ENCODE peak calls at places on chromosomes 5 and 9, in four cellular contexts. One of them, this sample, is unnamed.

GRCh38 chr5:180873628-180874520 is 12.8 kb upstream of the ZFP62 start:
- DNase-seq in transverse colon: peak
- DNase-seq in suprapubic skin: no peak
- DNase-seq in HCT116: no peak
- DNase-seq in this sample: peak

GRCh38 chr9:136799079-136799853 is 3.1 kb downstream of the CCDC183 start:
- DNase-seq in transverse colon: peak
- DNase-seq in suprapubic skin: no peak
- DNase-seq in HCT116: no peak
- DNase-seq in this sample: no peak

GRCh38 chr5:145918397-145918796 is 18.0 kb upstream of the SH3RF2 start:
- DNase-seq in transverse colon: no peak
- DNase-seq in suprapubic skin: no peak
- DNase-seq in HCT116: no peak
- DNase-seq in this sample: no peak

GRCh38 chr5:42923710-42924109 is 112.0 kb upstream of the SELENOP start:
- DNase-seq in transverse colon: no peak
- DNase-seq in suprapubic skin: no peak
- DNase-seq in HCT116: no peak
- DNase-seq in this sample: no peak

GRCh38 chr5:10584714-10585113 is 20.8 kb downstream of the ANKRD33B start:
- DNase-seq in transverse colon: no peak
- DNase-seq in suprapubic skin: no peak
- DNase-seq in HCT116: no peak
- DNase-seq in this sample: no peak

GRCh38 chr5:56170557-56170956 is 62.6 kb downstream of the ANKRD55 start:
- DNase-seq in transverse colon: no peak
- DNase-seq in suprapubic skin: no peak
- DNase-seq in HCT116: no peak
- DNase-seq in this sample: no peak

GRCh38 chr9:112002131-112002846 is 105.7 kb downstream of the UGCG start:
- DNase-seq in transverse colon: no peak
- DNase-seq in suprapubic skin: no peak
- DNase-seq in HCT116: no peak
- DNase-seq in this sample: no peak

GRCh38 chr9:83708515-83709158 is 879 bp upstream of the UBQLN1 start:
- DNase-seq in transverse colon: peak
- DNase-seq in suprapubic skin: peak
- DNase-seq in HCT116: peak
- DNase-seq in this sample: peak

GRCh38 chr5:126171916-126172315 is 251.3 kb upstream of the GRAMD2B start:
- DNase-seq in transverse colon: no peak
- DNase-seq in suprapubic skin: no peak
- DNase-seq in HCT116: no peak
- DNase-seq in this sample: no peak

GRCh38 chr5:27748847-27749246 is 710.5 kb upstream of the CDH9 start:
- DNase-seq in transverse colon: no peak
- DNase-seq in suprapubic skin: no peak
- DNase-seq in HCT116: no peak
- DNase-seq in this sample: no peak

GRCh38 chr5:141654298-141654697 is 3.1 kb upstream of the FCHSD1 start:
- DNase-seq in transverse colon: no peak
- DNase-seq in suprapubic skin: no peak
- DNase-seq in HCT116: no peak
- DNase-seq in this sample: no peak

GRCh38 chr9:30932226-30932625 is 1452.2 kb upstream of the ACO1 start:
- DNase-seq in transverse colon: no peak
- DNase-seq in suprapubic skin: no peak
- DNase-seq in HCT116: peak
- DNase-seq in this sample: no peak

GRCh38 chr9:116594552-116594951 is 92.6 kb upstream of the TRIM32 start:
- DNase-seq in transverse colon: no peak
- DNase-seq in suprapubic skin: no peak
- DNase-seq in HCT116: peak
- DNase-seq in this sample: no peak

GRCh38 chr9:115415450-115415849 is 297.5 kb upstream of the TNC start:
- DNase-seq in transverse colon: no peak
- DNase-seq in suprapubic skin: no peak
- DNase-seq in HCT116: no peak
- DNase-seq in this sample: no peak

GRCh38 chr5:178305801-178306200 is 73.2 kb upstream of the PHYKPL start:
- DNase-seq in transverse colon: no peak
- DNase-seq in suprapubic skin: peak
- DNase-seq in HCT116: no peak
- DNase-seq in this sample: no peak

GRCh38 chr9:11356101-11356500 is 743.3 kb upstream of the PTPRD start:
- DNase-seq in transverse colon: no peak
- DNase-seq in suprapubic skin: no peak
- DNase-seq in HCT116: no peak
- DNase-seq in this sample: no peak

GRCh38 chr5:139371482-139372435 is 11.3 kb downstream of the SLC23A1 start:
- DNase-seq in transverse colon: no peak
- DNase-seq in suprapubic skin: no peak
- DNase-seq in HCT116: no peak
- DNase-seq in this sample: no peak

GRCh38 chr5:66213533-66213932 is 69.4 kb downstream of the SREK1 start:
- DNase-seq in transverse colon: no peak
- DNase-seq in suprapubic skin: no peak
- DNase-seq in HCT116: no peak
- DNase-seq in this sample: no peak

GRCh38 chr5:127290019-127290945 is at the start of gene MEGF10:
- DNase-seq in transverse colon: peak
- DNase-seq in suprapubic skin: no peak
- DNase-seq in HCT116: no peak
- DNase-seq in this sample: peak

GRCh38 chr9:29129763-29130162 is 1556.5 kb upstream of the C9orf72 start:
- DNase-seq in transverse colon: no peak
- DNase-seq in suprapubic skin: no peak
- DNase-seq in HCT116: no peak
- DNase-seq in this sample: no peak

GRCh38 chr9:712643-713042 is 128.9 kb upstream of the DMRT1 start:
- DNase-seq in transverse colon: no peak
- DNase-seq in suprapubic skin: no peak
- DNase-seq in HCT116: no peak
- DNase-seq in this sample: no peak

GRCh38 chr9:95313010-95313498 is 4.5 kb downstream of the FANCC start:
- DNase-seq in transverse colon: peak
- DNase-seq in suprapubic skin: no peak
- DNase-seq in HCT116: peak
- DNase-seq in this sample: peak

GRCh38 chr5:149128023-149128875 is 13.0 kb upstream of the ABLIM3 start:
- DNase-seq in transverse colon: peak
- DNase-seq in suprapubic skin: no peak
- DNase-seq in HCT116: no peak
- DNase-seq in this sample: peak

GRCh38 chr5:16791036-16791705 is 144.9 kb downstream of the MYO10 start:
- DNase-seq in transverse colon: no peak
- DNase-seq in suprapubic skin: no peak
- DNase-seq in HCT116: peak
- DNase-seq in this sample: peak

GRCh38 chr9:91451431-91452270 is 28.0 kb upstream of the NFIL3 start:
- DNase-seq in transverse colon: no peak
- DNase-seq in suprapubic skin: no peak
- DNase-seq in HCT116: no peak
- DNase-seq in this sample: no peak

GRCh38 chr5:160369990-160370712 is at the start of gene C1QTNF2:
- DNase-seq in transverse colon: peak
- DNase-seq in suprapubic skin: peak
- DNase-seq in HCT116: no peak
- DNase-seq in this sample: peak

GRCh38 chr5:74935752-74936091 is 69.5 kb upstream of the FAM169A start:
- DNase-seq in transverse colon: no peak
- DNase-seq in suprapubic skin: no peak
- DNase-seq in HCT116: no peak
- DNase-seq in this sample: no peak

GRCh38 chr5:32542216-32543059 is 42.9 kb upstream of the SUB1 start:
- DNase-seq in transverse colon: no peak
- DNase-seq in suprapubic skin: no peak
- DNase-seq in HCT116: no peak
- DNase-seq in this sample: peak

GRCh38 chr5:121915765-121916164 is 46.0 kb upstream of the SRFBP1 start:
- DNase-seq in transverse colon: no peak
- DNase-seq in suprapubic skin: no peak
- DNase-seq in HCT116: no peak
- DNase-seq in this sample: no peak

GRCh38 chr9:24582363-24583126 is 36.8 kb upstream of the IZUMO3 start:
- DNase-seq in transverse colon: no peak
- DNase-seq in suprapubic skin: no peak
- DNase-seq in HCT116: no peak
- DNase-seq in this sample: no peak

DNA sequence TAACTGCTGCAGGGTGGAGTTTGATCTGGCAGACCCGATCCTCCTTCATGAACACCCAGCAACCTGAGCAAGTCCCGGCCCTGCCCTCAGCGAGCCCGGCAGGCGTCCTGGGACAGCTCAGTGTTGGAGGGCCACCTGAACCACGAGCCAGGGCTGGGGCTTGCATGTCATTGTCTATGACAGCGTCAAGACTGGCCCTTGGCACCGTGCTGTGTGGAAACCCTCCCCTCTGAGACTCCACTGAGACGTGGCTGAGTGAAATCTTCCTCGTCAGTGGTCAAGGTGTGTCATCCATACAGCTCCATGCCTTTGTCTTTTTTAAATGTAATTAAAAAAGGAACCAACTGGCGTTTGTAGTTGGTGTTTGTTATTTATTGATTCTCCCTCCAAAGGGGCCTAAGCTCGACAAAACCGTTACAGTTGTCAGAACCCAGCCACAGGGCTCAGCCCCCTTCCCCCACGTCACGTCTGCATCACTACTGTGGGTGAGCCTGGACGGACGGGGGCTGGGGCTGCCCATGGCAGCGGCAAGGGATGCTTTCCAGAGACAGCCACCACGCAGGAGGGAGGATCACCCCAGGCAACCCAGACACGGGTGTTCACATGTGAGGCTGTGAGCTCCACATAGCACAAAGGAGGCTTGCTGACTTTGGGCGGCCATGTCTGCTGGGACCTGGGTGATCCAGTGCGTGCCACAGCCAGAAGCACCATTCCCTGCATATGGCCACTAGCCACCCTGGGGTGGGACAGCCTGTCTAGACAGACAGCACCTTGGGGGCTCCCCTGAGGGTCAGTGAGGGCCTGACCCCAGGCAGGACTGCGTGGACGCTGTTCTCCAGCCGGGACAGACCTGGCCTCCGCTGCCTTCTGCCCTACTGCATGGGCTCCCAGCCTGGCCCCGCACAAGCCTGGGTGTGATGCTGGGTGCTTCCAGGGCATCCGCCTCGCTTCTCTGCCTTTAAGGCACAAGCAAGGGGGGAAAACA is 7.3 kb downstream of the UCK1 start:
- DNase-seq in transverse colon: no peak
- DNase-seq in suprapubic skin: no peak
- DNase-seq in HCT116: no peak
- DNase-seq in this sample: no peak
- TF ChIP-seq POLR2A in transverse colon: no peak
- TF ChIP-seq POLR2A in suprapubic skin: no peak
- TF ChIP-seq POLR2A in HCT116: no peak
- TF ChIP-seq POLR2A in this sample: no peak

GRCh38 chr5:76386360-76386759 is 16.7 kb upstream of the IQGAP2 start:
- DNase-seq in transverse colon: peak
- DNase-seq in suprapubic skin: no peak
- DNase-seq in HCT116: no peak
- DNase-seq in this sample: no peak
- TF ChIP-seq POLR2A in transverse colon: no peak
- TF ChIP-seq POLR2A in suprapubic skin: no peak
- TF ChIP-seq POLR2A in HCT116: no peak
- TF ChIP-seq POLR2A in this sample: no peak

GRCh38 chr9:127793093-127793708 is 7.4 kb downstream of the CDK9 start:
- DNase-seq in transverse colon: no peak
- DNase-seq in suprapubic skin: no peak
- DNase-seq in HCT116: no peak
- DNase-seq in this sample: no peak

GRCh38 chr9:127792417-127793031 is 6.7 kb downstream of the CDK9 start:
- DNase-seq in transverse colon: no peak
- DNase-seq in suprapubic skin: no peak
- DNase-seq in HCT116: no peak
- DNase-seq in this sample: no peak

GRCh38 chr9:127796899-127797370 is 5.7 kb upstream of the FPGS start:
- DNase-seq in transverse colon: no peak
- DNase-seq in suprapubic skin: no peak
- DNase-seq in HCT116: no peak
- DNase-seq in this sample: no peak

GRCh38 chr9:127794001-127794791 is 8.4 kb downstream of the CDK9 start:
- DNase-seq in transverse colon: no peak
- DNase-seq in suprapubic skin: no peak
- DNase-seq in HCT116: no peak
- DNase-seq in this sample: no peak

DNA sequence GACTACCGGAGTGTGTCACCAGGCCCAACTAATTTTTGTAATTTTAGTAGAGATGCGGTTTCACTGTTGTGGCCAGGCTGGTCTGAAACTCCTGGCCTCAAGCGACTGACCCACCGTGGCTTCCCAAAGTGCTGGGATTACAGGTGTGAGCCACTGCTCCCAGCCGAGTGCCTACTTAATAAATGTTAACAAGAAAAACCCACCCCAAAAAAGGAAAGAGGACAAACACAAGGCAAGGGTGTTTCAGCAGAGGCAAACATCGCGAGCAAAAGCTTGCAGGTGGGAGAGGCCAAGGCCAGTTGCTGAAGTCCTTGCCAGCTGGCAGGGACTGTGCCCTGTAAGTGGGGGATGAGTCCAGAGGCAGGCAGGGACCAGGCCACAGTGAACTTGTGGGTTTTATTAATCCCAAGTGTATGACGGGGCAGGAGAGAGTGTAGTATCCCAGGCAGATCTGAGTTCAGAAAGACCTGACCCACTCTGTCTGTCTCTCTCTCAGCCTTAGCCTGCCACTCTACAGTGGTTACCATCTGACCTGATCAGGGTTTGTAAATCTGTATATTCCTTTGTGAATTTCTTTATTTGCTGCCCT is 6.4 kb upstream of the FPGS start:
- DNase-seq in transverse colon: no peak
- DNase-seq in suprapubic skin: no peak
- DNase-seq in HCT116: no peak
- DNase-seq in this sample: no peak
- TF ChIP-seq POLR2A in transverse colon: no peak
- TF ChIP-seq POLR2A in suprapubic skin: no peak
- TF ChIP-seq POLR2A in HCT116: no peak
- TF ChIP-seq POLR2A in this sample: peak

DNA sequence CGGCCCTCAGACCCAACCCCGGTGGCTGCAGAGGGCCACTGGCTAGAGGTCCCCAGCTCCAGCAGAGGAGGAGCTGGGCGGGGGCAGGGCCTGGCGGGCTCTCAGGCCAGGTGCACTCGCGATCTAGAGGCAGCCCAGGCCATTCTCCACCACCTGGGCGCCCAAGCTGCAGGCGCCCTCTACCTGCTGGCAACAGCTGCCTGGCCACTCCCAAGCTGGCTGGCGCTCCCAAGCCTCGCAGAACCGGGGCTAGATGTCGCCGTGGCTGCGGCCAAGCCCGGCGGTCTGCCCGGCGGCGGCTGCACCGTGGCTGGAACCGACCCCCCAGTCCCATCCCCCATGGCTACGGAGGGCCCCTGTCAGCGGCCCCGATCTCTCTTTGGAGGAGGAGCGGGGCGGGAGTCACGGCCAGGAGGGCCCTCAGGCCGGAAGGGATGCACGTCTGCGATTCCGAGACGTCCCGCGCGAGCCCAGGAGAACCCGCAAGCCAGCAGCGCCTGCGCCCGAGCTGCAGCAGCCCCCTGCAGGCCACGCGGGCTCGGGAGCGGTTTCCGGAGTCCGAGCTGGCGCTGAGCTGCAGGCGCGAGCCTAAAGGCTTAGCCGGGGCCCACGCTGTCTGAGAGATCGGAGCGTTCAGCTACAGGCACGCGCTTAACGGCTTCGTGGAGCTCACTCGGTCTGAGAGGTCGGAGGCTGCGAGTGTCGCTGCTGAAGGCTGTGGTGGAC is 44.3 kb upstream of the BICD2 start:
- DNase-seq in transverse colon: peak
- DNase-seq in suprapubic skin: no peak
- DNase-seq in HCT116: peak
- DNase-seq in this sample: peak
- TF ChIP-seq POLR2A in transverse colon: no peak
- TF ChIP-seq POLR2A in suprapubic skin: no peak
- TF ChIP-seq POLR2A in HCT116: no peak
- TF ChIP-seq POLR2A in this sample: no peak

This sample was measured in erythroblast.